ENCODE peak calls at places on chromosomes 7 and 10, in six cellular contexts. L is NCI-H2029, R is germinal center, H is MG63, N is BJ, G is HS-5. S is an unnamed sample.

GRCh38 chr7:135322571-135323340 is 89.1 kb downstream of the STRA8 start:
- DNase-seq in L (no peak), R (no peak), H (no peak), N (no peak), G (no peak), S (no peak)

GRCh38 chr10:25531662-25532061 is 356.9 kb downstream of the GPR158 start:
- DNase-seq in L (no peak), R (no peak), H (no peak), N (no peak), G (no peak), S (no peak)

GRCh38 chr7:157397751-157398691 is 61.2 kb downstream of the DNAJB6 start:
- DNase-seq in L (peak; percentile 83), R (no peak), H (no peak), N (peak; percentile 78), G (no peak), S (no peak)

GRCh38 chr10:122020202-122020601 is 31.2 kb downstream of the TACC2 start:
- DNase-seq in L (no peak), R (no peak), H (no peak), N (no peak), G (no peak), S (no peak)

GRCh38 chr7:46179211-46179610 is 258.1 kb upstream of the IGFBP3 start:
- DNase-seq in L (no peak), R (no peak), H (no peak), N (no peak), G (no peak), S (no peak)

GRCh38 chr7:1886361-1887064 is 216.4 kb downstream of the ELFN1 start:
- DNase-seq in L (no peak), R (no peak), H (peak; percentile 53), N (no peak), G (no peak), S (no peak)

GRCh38 chr10:102140218-102140617 is 7.4 kb downstream of the PPRC1 start:
- DNase-seq in L (no peak), R (no peak), H (no peak), N (no peak), G (no peak), S (no peak)

GRCh38 chr7:117124585-117125220 is 171.4 kb downstream of the ST7 start:
- DNase-seq in L (peak; percentile 87), R (no peak), H (peak; percentile 85), N (peak; percentile 66), G (peak; percentile 89), S (peak; percentile 74)

GRCh38 chr7:30149640-30150272 is 15.0 kb downstream of the MTURN start:
- DNase-seq in L (no peak), R (no peak), H (no peak), N (no peak), G (no peak), S (no peak)